ENCODE peak calls at places on chromosomes 1 and 21, in eight cellular contexts. O is GM23248, M is right cardiac atrium, H is astrocyte of the spinal cord, S is fibroblast of pulmonary artery, Z is foreskin fibroblast, X is small intestine, W is dorsolateral prefrontal cortex. U is an unnamed sample.

GRCh38 chr21:26194811-26195251 is 24.3 kb upstream of the APP start:
- DNase-seq in H (no peak), W (no peak), S (peak), M (no peak), Z (peak), O (peak), X (no peak), U (no peak)

GRCh38 chr1:203378529-203379271 is 27.8 kb upstream of the FMOD start:
- DNase-seq in W (peak), H (no peak), O (no peak), X (no peak), M (no peak), Z (peak), S (peak), U (no peak)

GRCh38 chr1:8477199-8477982 is 159.5 kb downstream of the SLC45A1 start:
- DNase-seq in M (no peak), X (no peak), O (peak), W (no peak), Z (peak), H (peak), S (no peak), U (no peak)

GRCh38 chr1:89465201-89465600 is 59.4 kb upstream of the LRRC8B start:
- DNase-seq in S (peak), H (no peak), O (no peak), Z (no peak), W (no peak), X (no peak), M (no peak), U (no peak)

GRCh38 chr1:214312530-214313051 is 31.6 kb downstream of the SMYD2 start:
- DNase-seq in S (no peak), X (no peak), W (no peak), H (no peak), M (no peak), Z (no peak), O (no peak), U (no peak)

GRCh38 chr1:87403047-87403820 is 74.6 kb downstream of the LMO4 start:
- DNase-seq in O (no peak), W (no peak), M (no peak), H (no peak), X (no peak), Z (peak), S (no peak), U (peak)

GRCh38 chr21:42578034-42578433 is 64.4 kb downstream of the SLC37A1 start:
- DNase-seq in W (no peak), M (no peak), H (no peak), X (no peak), O (no peak), Z (no peak), S (no peak), U (no peak)

GRCh38 chr1:18564661-18565060 is 66.0 kb upstream of the PAX7 start:
- DNase-seq in W (no peak), M (no peak), O (no peak), S (no peak), H (no peak), Z (no peak), X (no peak), U (no peak)

GRCh38 chr1:170388489-170388888 is 143.5 kb upstream of the GORAB start:
- DNase-seq in S (no peak), O (no peak), Z (no peak), X (no peak), H (no peak), W (no peak), M (no peak), U (no peak)

GRCh38 chr21:36753556-36753955 is 54.6 kb downstream of the SIM2 start:
- DNase-seq in W (no peak), M (no peak), S (peak), O (peak), H (peak), X (no peak), Z (peak), U (no peak)

GRCh38 chr1:229279242-229279641 is 8.3 kb downstream of the RAB4A start:
- DNase-seq in M (no peak), O (no peak), Z (no peak), W (no peak), X (no peak), H (no peak), S (no peak), U (no peak)

GRCh38 chr1:165152727-165153126 is 203.8 kb downstream of the LMX1A start:
- DNase-seq in Z (no peak), H (no peak), O (no peak), S (no peak), X (no peak), M (no peak), W (no peak), U (peak)

GRCh38 chr1:185856482-185856881 is 122.3 kb downstream of the HMCN1 start:
- DNase-seq in M (no peak), Z (no peak), S (no peak), H (no peak), W (no peak), O (no peak), X (no peak), U (no peak)

GRCh38 chr1:35714921-35715567 is 3.6 kb downstream of the C1orf216 start:
- DNase-seq in S (no peak), O (no peak), M (no peak), X (no peak), W (no peak), Z (no peak), H (no peak), U (no peak)

GRCh38 chr1:36781098-36781497 is 253.2 kb downstream of the GRIK3 start:
- DNase-seq in S (no peak), M (no peak), H (no peak), W (peak), Z (no peak), O (no peak), X (no peak), U (no peak)

GRCh38 chr1:116817582-116818064 is 63.4 kb downstream of the CD2 start:
- DNase-seq in H (no peak), W (no peak), S (peak), O (peak), M (no peak), X (peak), Z (peak), U (no peak)

GRCh38 chr1:199122532-199123311 is 483.9 kb downstream of the PTPRC start:
- DNase-seq in W (no peak), Z (peak), O (peak), H (peak), S (peak), X (no peak), M (no peak), U (no peak)

DNA sequence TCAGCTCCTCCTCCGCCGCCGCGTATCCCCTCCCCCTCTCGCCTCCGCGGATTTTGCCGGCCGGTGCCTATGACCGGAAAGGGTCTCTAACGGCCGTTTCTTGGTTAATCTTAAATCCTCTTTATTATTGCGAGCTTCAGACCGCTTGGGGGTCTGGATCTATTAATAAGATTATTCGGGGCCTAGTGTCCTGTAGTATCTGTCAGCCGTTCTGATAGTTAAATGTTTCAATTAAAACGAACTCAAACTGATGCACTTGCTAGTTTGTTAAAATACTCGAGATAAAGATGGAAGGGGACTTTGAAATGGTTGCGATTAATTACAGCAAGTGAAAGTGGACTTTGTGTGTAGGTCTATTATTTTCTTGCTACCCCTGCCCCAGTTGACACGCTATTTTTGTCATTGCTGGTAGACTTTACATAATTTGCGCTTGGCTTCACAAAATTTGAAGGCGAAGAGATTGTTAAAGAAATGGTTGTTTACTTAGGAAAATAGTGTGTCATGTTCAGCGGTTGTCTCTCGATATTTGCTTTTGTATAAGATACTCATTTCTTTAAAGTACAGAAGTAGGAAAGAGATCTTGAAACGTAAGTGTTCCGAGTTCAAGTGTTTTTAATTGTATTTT is 779 bp downstream of the SON start:
- DNase-seq in H (no peak), O (peak), W (no peak), S (no peak), Z (peak), X (peak), M (peak), U (peak)
- H3K4me3 ChIP-seq in H (peak), O (peak), W (peak), S (peak), Z (peak), X (peak), M (peak), U (peak)

GRCh38 chr1:61053281-61053711 is 29.1 kb upstream of the NFIA start:
- DNase-seq in M (no peak), X (no peak), H (no peak), Z (no peak), O (no peak), W (no peak), S (peak), U (no peak)
- H3K4me3 ChIP-seq in M (peak), X (peak), H (no peak), Z (peak), O (peak), W (peak), S (peak), U (no peak)

GRCh38 chr1:109977225-109977624 is 7.3 kb upstream of the AHCYL1 start:
- DNase-seq in M (peak), O (no peak), W (no peak), S (no peak), H (no peak), X (no peak), Z (no peak), U (no peak)
- H3K4me3 ChIP-seq in M (no peak), O (no peak), W (no peak), S (no peak), H (no peak), X (no peak), Z (no peak), U (no peak)

GRCh38 chr21:45456014-45456835 is 51.3 kb downstream of the COL18A1 start:
- DNase-seq in O (no peak), Z (no peak), M (peak), H (no peak), S (no peak), X (no peak), W (no peak), U (no peak)

GRCh38 chr21:45454924-45455315 is 50.0 kb downstream of the COL18A1 start:
- DNase-seq in H (peak), O (no peak), Z (no peak), S (peak), X (no peak), W (no peak), M (peak), U (no peak)

GRCh38 chr21:45454081-45454923 is 49.3 kb downstream of the COL18A1 start:
- DNase-seq in H (no peak), X (no peak), Z (peak), W (no peak), M (peak), S (no peak), O (peak), U (no peak)

GRCh38 chr21:45456836-45457160 is 51.8 kb downstream of the COL18A1 start:
- DNase-seq in H (no peak), M (peak), X (no peak), W (no peak), O (no peak), Z (no peak), S (no peak), U (no peak)

DNA sequence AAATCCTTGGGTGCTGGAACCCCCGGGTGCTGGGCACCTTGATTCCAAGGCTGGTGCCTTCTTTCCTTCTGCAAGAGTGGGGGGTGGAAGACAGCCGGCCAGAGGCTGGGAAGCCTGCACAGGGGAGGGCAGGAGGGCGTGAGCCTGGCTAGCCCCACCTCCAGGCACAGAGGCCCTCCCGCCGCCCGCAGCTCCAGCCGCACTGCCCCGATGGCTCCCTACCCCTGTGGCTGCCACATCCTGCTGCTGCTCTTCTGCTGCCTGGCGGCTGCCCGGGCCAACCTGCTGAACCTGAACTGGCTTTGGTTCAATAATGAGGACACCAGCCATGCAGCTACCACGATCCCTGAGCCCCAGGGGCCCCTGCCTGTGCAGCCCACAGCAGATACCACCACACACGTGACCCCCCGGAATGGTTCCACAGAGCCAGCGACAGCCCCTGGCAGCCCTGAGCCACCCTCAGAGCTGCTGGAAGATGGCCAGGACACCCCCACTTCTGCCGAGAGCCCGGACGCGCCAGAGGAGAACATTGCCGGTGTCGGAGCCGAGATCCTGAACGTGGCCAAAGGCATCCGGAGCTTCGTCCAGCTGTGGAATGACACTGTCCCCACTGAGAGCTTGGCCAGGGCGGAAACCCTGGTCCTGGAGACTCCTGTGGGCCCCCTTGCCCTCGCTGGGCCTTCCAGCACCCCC is 50.5 kb downstream of the COL18A1 start:
- DNase-seq in O (peak), H (peak), Z (peak), M (peak), X (no peak), W (no peak), S (peak), U (peak)
- H3K4me3 ChIP-seq in O (peak), H (no peak), Z (no peak), M (peak), X (no peak), W (peak), S (peak), U (no peak)

GRCh38 chr1:168553680-168554553 is 10.1 kb upstream of the XCL2 start:
- DNase-seq in M (no peak), Z (no peak), O (no peak), X (no peak), H (no peak), S (no peak), W (no peak), U (no peak)

GRCh38 chr1:168552961-168553360 is 9.2 kb upstream of the XCL2 start:
- DNase-seq in S (no peak), Z (no peak), M (no peak), H (no peak), X (no peak), W (no peak), O (no peak), U (no peak)

GRCh38 chr1:168550971-168551370 is 7.2 kb upstream of the XCL2 start:
- DNase-seq in W (no peak), M (no peak), X (no peak), Z (peak), H (no peak), O (no peak), S (peak), U (no peak)

GRCh38 chr1:168554603-168555520 is 11.1 kb upstream of the XCL2 start:
- DNase-seq in W (no peak), X (no peak), M (no peak), H (no peak), S (no peak), Z (no peak), O (no peak), U (no peak)

GRCh38 chr1:168551688-168552087 is 7.9 kb upstream of the XCL2 start:
- DNase-seq in Z (no peak), O (no peak), X (no peak), W (no peak), M (no peak), H (no peak), S (no peak), U (no peak)
- H3K4me3 ChIP-seq in Z (no peak), O (no peak), X (no peak), W (no peak), M (no peak), H (no peak), S (no peak), U (no peak)

GRCh38 chr1:84988588-84988987 is 8.3 kb downstream of the MCOLN2 start:
- DNase-seq in X (no peak), M (no peak), W (no peak), S (no peak), Z (no peak), H (no peak), O (no peak), U (no peak)
- H3K4me3 ChIP-seq in X (no peak), M (no peak), W (no peak), S (no peak), Z (no peak), H (no peak), O (no peak), U (no peak)

GRCh38 chr1:169110691-169111447 is 4.4 kb downstream of the ATP1B1 start:
- DNase-seq in S (peak), M (no peak), Z (peak), W (no peak), O (no peak), X (no peak), H (no peak), U (peak)

GRCh38 chr1:169108897-169109560 is 2.5 kb downstream of the ATP1B1 start:
- DNase-seq in O (no peak), H (no peak), W (peak), Z (peak), S (no peak), M (no peak), X (peak), U (peak)

GRCh38 chr1:169109561-169110134 is 3.2 kb downstream of the ATP1B1 start:
- DNase-seq in S (peak), Z (peak), W (peak), M (no peak), H (peak), X (peak), O (no peak), U (peak)

GRCh38 chr1:169111472-169111871 is 5.0 kb downstream of the ATP1B1 start:
- DNase-seq in W (no peak), S (no peak), H (no peak), O (no peak), X (no peak), Z (peak), M (no peak), U (no peak)

DNA sequence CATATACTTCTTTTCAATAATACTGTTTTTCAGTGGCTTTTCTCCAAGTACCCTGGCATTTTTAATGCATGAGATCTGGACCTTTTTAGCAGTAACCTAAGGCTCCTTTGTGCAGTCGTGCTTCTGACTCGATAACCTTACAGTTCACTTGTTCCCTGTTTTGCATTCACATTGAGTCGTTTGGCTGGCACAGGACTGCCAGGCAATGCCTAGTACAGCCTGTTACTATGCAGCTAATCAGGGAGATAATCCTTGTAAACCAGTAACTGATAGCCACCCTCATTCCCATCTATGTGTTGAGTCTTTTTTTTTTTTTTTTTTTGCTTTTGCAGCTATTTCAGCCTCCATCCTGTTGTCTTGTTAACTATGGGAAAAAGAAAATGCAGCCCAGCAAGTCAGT is 3.8 kb downstream of the ATP1B1 start:
- DNase-seq in O (no peak), Z (no peak), M (no peak), W (no peak), S (no peak), X (peak), H (no peak), U (no peak)
- H3K4me3 ChIP-seq in O (no peak), Z (peak), M (peak), W (peak), S (peak), X (peak), H (peak), U (peak)

DNA sequence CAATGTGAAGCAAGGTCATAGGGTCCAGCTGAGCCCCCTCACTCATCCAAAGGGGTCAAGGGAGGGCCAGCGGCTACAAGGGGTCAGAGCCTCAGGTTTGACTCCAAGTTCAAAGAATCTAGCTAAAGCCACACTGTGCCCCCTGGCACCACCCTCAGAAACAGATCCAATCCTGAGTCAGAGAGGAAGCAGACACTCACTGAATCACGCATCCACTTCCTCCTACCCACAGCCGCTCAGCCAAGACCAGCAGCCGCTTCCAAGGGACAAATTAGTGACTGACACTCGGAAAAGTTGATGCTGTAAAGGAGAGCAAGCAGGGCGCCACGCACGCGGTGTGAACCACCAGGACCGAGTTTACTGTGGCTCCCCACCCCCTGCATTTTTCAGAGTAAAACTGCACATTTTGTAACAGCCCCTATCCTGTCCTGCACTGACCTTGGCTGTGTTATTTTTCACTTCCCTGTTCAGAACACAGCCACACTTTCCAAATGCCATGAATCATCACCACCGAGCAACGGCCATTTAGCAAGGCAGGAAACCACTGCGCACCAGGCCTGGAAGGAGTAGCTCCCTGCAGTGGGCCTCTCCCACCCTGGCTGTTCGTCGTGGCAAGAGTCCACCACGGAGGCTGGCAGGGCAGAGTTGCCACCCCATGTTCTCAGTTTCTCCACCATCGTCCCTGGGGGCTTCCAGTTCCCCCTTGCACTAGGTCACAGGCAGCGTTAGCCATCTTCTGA is 147.8 kb downstream of the TOMM20 start:
- DNase-seq in M (peak), X (no peak), O (peak), S (peak), H (peak), Z (peak), W (peak), U (peak)
- H3K4me3 ChIP-seq in M (no peak), X (no peak), O (peak), S (peak), H (no peak), Z (no peak), W (no peak), U (no peak)